ENCODE peak calls at places on chromosomes 7 and 10, in four cellular contexts. C is tibial nerve, S is left ventricle myocardium inferior, N is stomach. B is an unnamed sample.

GRCh38 chr10:110600487-110601101 is 33.1 kb downstream of the SMC3 start:
- DNase-seq in S (no peak), C (no peak), N (no peak), B (peak)

GRCh38 chr10:130127612-130128607 is 8.3 kb upstream of the GLRX3 start:
- DNase-seq in S (no peak), N (peak), C (no peak), B (peak)

GRCh38 chr10:61301560-61301959 is 151.6 kb downstream of the TMEM26 start:
- DNase-seq in C (no peak), N (no peak), S (no peak), B (no peak)

GRCh38 chr7:46710927-46711326 is 789.9 kb upstream of the IGFBP3 start:
- DNase-seq in C (no peak), S (no peak), N (no peak), B (no peak)

GRCh38 chr7:115009139-115009538 is 87.2 kb downstream of the MDFIC start:
- DNase-seq in C (no peak), S (no peak), N (no peak), B (peak)

GRCh38 chr7:108415821-108416536 is 40.3 kb downstream of the NRCAM start:
- DNase-seq in N (no peak), S (no peak), C (no peak), B (no peak)

GRCh38 chr7:127419196-127419595 is 26.7 kb upstream of the ZNF800 start:
- DNase-seq in C (no peak), S (no peak), N (no peak), B (no peak)

GRCh38 chr7:131219277-131220041 is 108.2 kb upstream of the MKLN1 start:
- DNase-seq in N (no peak), C (peak), S (peak), B (no peak)

GRCh38 chr10:93894516-93895378 is 969 bp downstream of the SLC35G1 start:
- DNase-seq in S (no peak), C (no peak), N (no peak), B (no peak)

GRCh38 chr10:96406091-96406490 is 47.3 kb upstream of the OPALIN start:
- DNase-seq in S (no peak), N (no peak), C (no peak), B (no peak)

GRCh38 chr7:141221007-141221612 is 147.2 kb downstream of the TMEM178B start:
- DNase-seq in C (no peak), S (no peak), N (no peak), B (no peak)

GRCh38 chr7:39656415-39656814 is 33.0 kb downstream of the RALA start:
- DNase-seq in C (no peak), S (no peak), N (no peak), B (no peak)

DNA sequence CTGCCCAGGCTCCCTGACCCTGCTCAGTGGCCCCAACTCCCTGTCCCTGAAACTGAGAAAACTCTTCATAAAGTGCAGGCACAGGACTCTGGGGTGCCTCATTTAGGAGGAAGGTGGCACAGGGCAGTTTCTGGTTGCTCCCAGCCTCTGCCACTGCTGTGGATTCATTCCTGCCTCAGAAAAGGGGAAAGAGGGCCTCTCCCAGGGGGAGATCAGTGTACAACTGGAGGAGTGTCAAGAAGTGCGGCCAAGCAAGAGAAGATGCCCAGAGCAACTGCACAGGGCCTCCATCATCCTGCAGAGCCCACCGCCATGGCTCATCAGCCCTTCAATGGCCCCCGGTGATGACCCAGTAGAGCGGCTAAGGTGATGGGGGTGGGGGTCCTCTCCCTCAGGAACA is 150.3 kb downstream of the PLXNA4 start:
- DNase-seq in S (no peak), C (no peak), N (no peak), B (no peak)
- H3K27ac ChIP-seq in S (no peak), C (no peak), N (no peak), B (no peak)

GRCh38 chr7:149458235-149458634 is 2.6 kb downstream of the ZNF777 start:
- DNase-seq in S (no peak), C (no peak), N (no peak), B (no peak)

GRCh38 chr7:149457766-149458165 is 3.1 kb downstream of the ZNF777 start:
- DNase-seq in S (no peak), C (no peak), N (no peak), B (no peak)

GRCh38 chr7:149459540-149460433 is 1.1 kb downstream of the ZNF777 start:
- DNase-seq in S (no peak), N (no peak), C (no peak), B (no peak)

GRCh38 chr7:149460493-149461330 is at the start of gene ZNF777:
- DNase-seq in N (peak), C (peak), S (peak), B (peak)

GRCh38 chr7:149459201-149459539 is 1.7 kb downstream of the ZNF777 start:
- DNase-seq in N (no peak), S (no peak), C (no peak), B (no peak)
- H3K4me3 ChIP-seq in N (peak), S (peak), C (peak), B (no peak)

GRCh38 chr7:81574723-81575326 is 195.0 kb downstream of the HGF start:
- DNase-seq in C (no peak), N (no peak), S (no peak), B (no peak)
- H3K27ac ChIP-seq in C (no peak), N (no peak), S (no peak), B (no peak)

GRCh38 chr7:5691536-5692090 is 89.8 kb downstream of the RNF216 start:
- DNase-seq in N (no peak), S (no peak), C (no peak), B (no peak)
- H3K4me3 ChIP-seq in N (no peak), S (peak), C (no peak), B (no peak)

DNA sequence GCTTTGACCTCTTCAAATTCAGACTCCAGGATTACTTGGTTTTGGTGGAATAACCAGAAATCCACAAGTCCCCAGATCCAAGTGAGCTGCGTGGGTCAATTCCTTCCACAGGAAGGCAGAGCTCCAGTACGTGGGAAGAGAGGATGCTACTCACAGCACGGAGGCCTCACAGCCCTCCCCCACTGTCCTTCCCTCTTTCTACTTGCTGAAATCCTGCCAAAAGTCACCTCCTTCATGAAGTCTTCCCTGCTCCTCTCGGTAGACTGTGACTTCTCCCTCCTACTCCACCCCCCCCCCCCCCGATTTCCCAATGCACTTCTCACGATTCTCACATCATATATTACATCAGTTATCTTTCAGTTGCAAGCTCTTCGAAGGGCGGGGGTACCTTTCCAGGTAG is 12.3 kb downstream of the CAMK2G start:
- DNase-seq in N (no peak), S (no peak), C (no peak), B (no peak)
- H3K27ac ChIP-seq in N (no peak), S (no peak), C (no peak), B (no peak)

GRCh38 chr7:16916111-16916639 is 34.4 kb upstream of the AGR3 start:
- DNase-seq in N (no peak), C (no peak), S (no peak), B (no peak)
- H3K4me3 ChIP-seq in N (no peak), C (no peak), S (no peak), B (no peak)

GRCh38 chr7:6398943-6399342 is 48.8 kb downstream of the DAGLB start:
- DNase-seq in S (no peak), C (no peak), N (no peak), B (no peak)

GRCh38 chr7:6392712-6393666 is 54.8 kb downstream of the DAGLB start:
- DNase-seq in C (peak), N (peak), S (peak), B (no peak)

GRCh38 chr7:6394114-6394513 is 53.6 kb downstream of the DAGLB start:
- DNase-seq in C (no peak), N (no peak), S (no peak), B (no peak)

GRCh38 chr7:6393667-6394056 is 54.1 kb downstream of the DAGLB start:
- DNase-seq in C (no peak), S (no peak), N (no peak), B (no peak)

GRCh38 chr7:6395898-6396582 is 51.7 kb downstream of the DAGLB start:
- DNase-seq in C (no peak), S (peak), N (no peak), B (no peak)
- H3K27ac ChIP-seq in C (peak), S (peak), N (peak), B (no peak)

GRCh38 chr7:155457544-155458316 is at the start of gene EN2:
- DNase-seq in N (no peak), S (no peak), C (no peak), B (no peak)
- H3K4me3 ChIP-seq in N (peak), S (peak), C (peak), B (no peak)

DNA sequence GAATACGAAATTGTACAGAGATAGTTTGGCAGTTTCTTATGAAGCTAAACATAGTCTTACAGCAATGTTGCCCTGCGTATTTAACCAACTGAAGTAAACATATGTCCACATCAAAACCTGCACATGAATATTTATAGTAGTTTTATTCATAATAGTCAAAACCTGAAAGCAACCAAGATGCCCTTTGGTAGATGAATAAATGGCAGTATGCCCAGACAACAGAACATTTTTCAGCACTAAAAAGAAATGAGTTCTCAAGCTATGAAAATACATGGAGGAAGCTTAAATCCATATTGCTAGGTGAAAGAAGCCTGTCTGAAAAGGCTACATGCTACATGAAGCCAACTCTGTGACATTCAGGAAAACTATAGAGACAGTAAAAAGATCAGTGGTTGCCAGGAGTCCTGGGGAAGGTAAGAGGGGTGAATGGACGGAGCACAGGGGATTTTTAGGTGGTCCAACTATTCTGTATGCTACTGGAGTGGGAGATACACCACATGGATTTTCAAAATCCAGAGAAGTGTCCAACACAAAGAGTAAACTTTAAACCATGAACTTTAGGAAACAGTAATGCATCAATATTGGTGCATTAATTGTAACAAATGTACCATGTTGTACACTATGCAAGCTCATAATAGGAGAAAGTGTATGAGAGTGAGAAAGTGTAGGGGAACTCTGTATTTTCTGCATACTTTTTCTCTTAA is 17.6 kb downstream of the GPRIN2 start:
- DNase-seq in C (no peak), S (no peak), N (no peak), B (no peak)
- H3K27ac ChIP-seq in C (no peak), S (no peak), N (no peak), B (no peak)